ENCODE peak calls at places on chromosomes 16 and 17, in five cellular contexts. One of them, this sample, is unnamed. For H3K9me3 and H3K4me1, the result is how much of the 10 kb centered on the place peaks cover.

GRCh38 chr17:4788807-4789700 is at the start of gene GLTPD2:
- DNase-seq in pancreas: no peak
- DNase-seq in ovary: no peak
- DNase-seq in fibroblast of lung: no peak
- DNase-seq in breast epithelium: no peak
- DNase-seq in this sample: no peak

GRCh38 chr17:78255953-78256704 is 24.7 kb downstream of the TMEM235 start:
- DNase-seq in pancreas: no peak
- DNase-seq in ovary: peak
- DNase-seq in fibroblast of lung: no peak
- DNase-seq in breast epithelium: no peak
- DNase-seq in this sample: no peak

GRCh38 chr16:72256398-72257048 is 84.6 kb upstream of the PMFBP1 start:
- DNase-seq in pancreas: no peak
- DNase-seq in ovary: no peak
- DNase-seq in fibroblast of lung: peak
- DNase-seq in breast epithelium: no peak
- DNase-seq in this sample: no peak

GRCh38 chr17:41654134-41654907 is 29.9 kb upstream of the KRT17 start:
- DNase-seq in pancreas: peak
- DNase-seq in ovary: no peak
- DNase-seq in fibroblast of lung: no peak
- DNase-seq in breast epithelium: peak
- DNase-seq in this sample: no peak

GRCh38 chr17:16273929-16274339 is 56.9 kb downstream of the PIGL start:
- DNase-seq in pancreas: no peak
- DNase-seq in ovary: no peak
- DNase-seq in fibroblast of lung: no peak
- DNase-seq in breast epithelium: no peak
- DNase-seq in this sample: no peak

GRCh38 chr16:81668243-81669097 is 110.6 kb upstream of the PLCG2 start:
- DNase-seq in pancreas: no peak
- DNase-seq in ovary: peak
- DNase-seq in fibroblast of lung: no peak
- DNase-seq in breast epithelium: no peak
- DNase-seq in this sample: no peak

GRCh38 chr17:6048486-6048885 is 21.7 kb upstream of the WSCD1 start:
- DNase-seq in pancreas: no peak
- DNase-seq in ovary: no peak
- DNase-seq in fibroblast of lung: no peak
- DNase-seq in breast epithelium: no peak
- DNase-seq in this sample: no peak

GRCh38 chr17:39769974-39770587 is 32.3 kb downstream of the GRB7 start:
- DNase-seq in pancreas: no peak
- DNase-seq in ovary: no peak
- DNase-seq in fibroblast of lung: no peak
- DNase-seq in breast epithelium: no peak
- DNase-seq in this sample: no peak

GRCh38 chr17:4739122-4740024 is at the start of the genes CXCL16 and ZMYND15:
- DNase-seq in pancreas: peak
- DNase-seq in ovary: peak
- DNase-seq in fibroblast of lung: peak
- DNase-seq in breast epithelium: peak
- DNase-seq in this sample: no peak

GRCh38 chr16:27355610-27356009 is 41.8 kb downstream of the IL4R start:
- DNase-seq in pancreas: peak
- DNase-seq in ovary: no peak
- DNase-seq in fibroblast of lung: peak
- DNase-seq in breast epithelium: no peak
- DNase-seq in this sample: no peak

DNA sequence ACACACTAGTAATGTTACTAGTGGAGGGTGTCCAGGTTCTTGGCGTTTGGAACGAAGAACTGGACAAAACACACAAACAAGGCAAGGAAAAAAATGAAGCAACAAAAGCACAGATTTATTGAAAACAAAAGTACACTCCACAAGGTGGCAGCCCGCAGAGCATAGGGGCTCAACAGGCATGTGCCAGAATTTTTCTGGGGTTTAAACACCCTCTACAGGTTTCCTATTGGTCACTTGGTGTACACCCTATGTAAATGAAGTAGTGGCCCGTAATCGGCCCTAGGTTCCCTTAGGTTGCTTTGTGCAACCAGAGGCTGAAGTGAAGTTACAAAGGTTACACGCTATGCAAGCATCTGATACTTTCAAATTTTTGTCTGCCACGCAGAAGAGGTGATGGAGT is 8.1 kb downstream of the OR2C1 start:
- DNase-seq in pancreas: no peak
- DNase-seq in ovary: no peak
- DNase-seq in fibroblast of lung: no peak
- DNase-seq in breast epithelium: no peak
- DNase-seq in this sample: no peak
- H3K9me3 ChIP-seq in pancreas: under half
- H3K9me3 ChIP-seq in ovary: under half
- H3K9me3 ChIP-seq in fibroblast of lung: under half
- H3K9me3 ChIP-seq in breast epithelium: under half
- H3K9me3 ChIP-seq in this sample: under half

GRCh38 chr16:75113541-75114121 is 2.9 kb downstream of the LDHD start:
- DNase-seq in pancreas: no peak
- DNase-seq in ovary: no peak
- DNase-seq in fibroblast of lung: no peak
- DNase-seq in breast epithelium: no peak
- DNase-seq in this sample: no peak

GRCh38 chr16:75111514-75112280 is 4.9 kb downstream of the LDHD start:
- DNase-seq in pancreas: no peak
- DNase-seq in ovary: peak
- DNase-seq in fibroblast of lung: no peak
- DNase-seq in breast epithelium: no peak
- DNase-seq in this sample: no peak

GRCh38 chr16:75110637-75111513 is 5.7 kb downstream of the LDHD start:
- DNase-seq in pancreas: peak
- DNase-seq in ovary: peak
- DNase-seq in fibroblast of lung: peak
- DNase-seq in breast epithelium: peak
- DNase-seq in this sample: peak

GRCh38 chr16:75113046-75113491 is 3.5 kb downstream of the LDHD start:
- DNase-seq in pancreas: no peak
- DNase-seq in ovary: no peak
- DNase-seq in fibroblast of lung: no peak
- DNase-seq in breast epithelium: no peak
- DNase-seq in this sample: no peak

GRCh38 chr16:75112281-75113045 is 4.1 kb downstream of the LDHD start:
- DNase-seq in pancreas: no peak
- DNase-seq in ovary: peak
- DNase-seq in fibroblast of lung: no peak
- DNase-seq in breast epithelium: no peak
- DNase-seq in this sample: no peak
- H3K4me1 ChIP-seq in pancreas: under half
- H3K4me1 ChIP-seq in ovary: under half
- H3K4me1 ChIP-seq in fibroblast of lung: under half
- H3K4me1 ChIP-seq in breast epithelium: under half
- H3K4me1 ChIP-seq in this sample: under half

GRCh38 chr17:15239471-15239870 is 25.7 kb downstream of the PMP22 start:
- DNase-seq in pancreas: no peak
- DNase-seq in ovary: no peak
- DNase-seq in fibroblast of lung: no peak
- DNase-seq in breast epithelium: no peak
- DNase-seq in this sample: no peak
- H3K4me3 ChIP-seq in pancreas: no peak
- H3K4me3 ChIP-seq in ovary: no peak
- H3K4me3 ChIP-seq in fibroblast of lung: no peak
- H3K4me3 ChIP-seq in breast epithelium: no peak
- H3K4me3 ChIP-seq in this sample: no peak

DNA sequence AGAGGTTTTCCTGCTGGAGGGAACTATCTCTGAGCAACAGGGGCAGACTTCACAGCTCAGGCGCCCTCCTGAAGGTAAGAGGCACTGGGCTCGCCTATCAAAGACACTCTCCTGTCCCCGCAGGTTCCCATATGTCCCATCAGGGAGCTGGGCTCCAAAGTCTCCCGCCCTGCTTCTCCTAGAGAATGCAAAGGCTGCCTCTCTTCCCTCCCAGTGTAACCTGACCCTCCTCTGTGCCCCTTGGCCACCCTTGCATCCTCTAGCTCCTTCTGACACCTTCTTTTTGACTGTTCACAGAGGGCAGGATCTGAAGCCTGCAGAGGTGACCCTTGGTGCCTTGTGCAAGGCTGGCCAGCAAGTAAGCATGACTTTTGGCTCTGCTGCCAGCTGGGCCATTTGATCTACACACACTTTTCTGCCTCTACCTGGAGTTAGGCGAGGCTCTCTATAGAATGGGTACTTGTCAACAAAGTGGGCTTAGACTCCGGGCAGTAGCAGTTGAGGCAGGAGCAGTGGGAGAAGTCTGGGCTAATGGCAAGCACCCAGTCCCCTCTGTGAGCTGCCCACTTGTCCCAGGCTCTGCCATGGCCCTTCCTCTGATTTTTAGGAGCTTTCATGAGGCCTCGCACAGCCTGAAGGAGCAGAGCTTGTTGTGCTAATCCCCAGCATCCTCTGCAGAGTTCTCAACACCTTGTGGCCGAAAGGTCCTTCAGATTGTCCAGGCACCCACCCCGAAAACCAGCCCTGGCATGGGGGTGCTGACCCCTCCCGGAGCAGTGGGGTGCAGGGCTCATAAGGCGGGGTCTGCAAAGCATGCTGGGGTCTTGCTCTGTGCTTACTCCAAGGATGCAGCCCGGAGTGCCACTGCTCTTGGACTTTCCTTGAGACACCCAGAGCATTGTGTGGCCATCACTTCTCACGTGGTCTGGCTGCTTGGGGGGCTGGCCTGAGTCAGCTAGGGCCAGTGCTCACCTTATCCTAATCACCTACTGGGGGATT is 122.9 kb downstream of the METRNL start:
- DNase-seq in pancreas: no peak
- DNase-seq in ovary: peak
- DNase-seq in fibroblast of lung: no peak
- DNase-seq in breast epithelium: no peak
- DNase-seq in this sample: peak
- H3K9me3 ChIP-seq in pancreas: under half
- H3K9me3 ChIP-seq in ovary: under half
- H3K9me3 ChIP-seq in fibroblast of lung: under half
- H3K9me3 ChIP-seq in breast epithelium: under half
- H3K9me3 ChIP-seq in this sample: under half

GRCh38 chr16:88306411-88306810 is 76.3 kb upstream of the ZNF469 start:
- DNase-seq in pancreas: no peak
- DNase-seq in ovary: no peak
- DNase-seq in fibroblast of lung: no peak
- DNase-seq in breast epithelium: no peak
- DNase-seq in this sample: no peak

GRCh38 chr16:88306860-88307545 is 75.8 kb upstream of the ZNF469 start:
- DNase-seq in pancreas: no peak
- DNase-seq in ovary: peak
- DNase-seq in fibroblast of lung: peak
- DNase-seq in breast epithelium: no peak
- DNase-seq in this sample: no peak

GRCh38 chr16:88303890-88304819 is 78.6 kb upstream of the ZNF469 start:
- DNase-seq in pancreas: no peak
- DNase-seq in ovary: peak
- DNase-seq in fibroblast of lung: peak
- DNase-seq in breast epithelium: no peak
- DNase-seq in this sample: no peak

GRCh38 chr16:88303405-88303804 is 79.4 kb upstream of the ZNF469 start:
- DNase-seq in pancreas: no peak
- DNase-seq in ovary: no peak
- DNase-seq in fibroblast of lung: no peak
- DNase-seq in breast epithelium: no peak
- DNase-seq in this sample: no peak

DNA sequence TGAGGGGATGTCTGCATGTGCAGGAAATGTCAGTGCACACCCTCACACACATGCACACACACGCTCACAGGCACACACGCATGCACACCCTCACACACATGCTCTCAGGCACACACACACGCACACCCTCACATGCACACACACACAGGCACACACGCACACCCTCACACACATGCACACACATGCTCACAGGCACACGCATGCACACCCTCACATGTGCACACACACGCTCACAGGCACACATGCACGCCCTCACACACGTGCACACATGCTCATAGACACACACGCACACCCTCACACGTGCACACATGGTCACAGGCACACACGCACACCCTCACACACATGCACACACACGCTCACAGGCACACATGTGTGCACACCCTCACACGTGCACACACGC is 77.6 kb upstream of the ZNF469 start:
- DNase-seq in pancreas: no peak
- DNase-seq in ovary: no peak
- DNase-seq in fibroblast of lung: no peak
- DNase-seq in breast epithelium: no peak
- DNase-seq in this sample: no peak
- H3K4me1 ChIP-seq in pancreas: under half
- H3K4me1 ChIP-seq in ovary: under half
- H3K4me1 ChIP-seq in fibroblast of lung: under half
- H3K4me1 ChIP-seq in breast epithelium: under half
- H3K4me1 ChIP-seq in this sample: under half

GRCh38 chr16:3938471-3938842 is 57.9 kb upstream of the CREBBP start:
- DNase-seq in pancreas: no peak
- DNase-seq in ovary: no peak
- DNase-seq in fibroblast of lung: no peak
- DNase-seq in breast epithelium: no peak
- DNase-seq in this sample: no peak
- H3K4me3 ChIP-seq in pancreas: peak
- H3K4me3 ChIP-seq in ovary: peak
- H3K4me3 ChIP-seq in fibroblast of lung: no peak
- H3K4me3 ChIP-seq in breast epithelium: peak
- H3K4me3 ChIP-seq in this sample: peak

DNA sequence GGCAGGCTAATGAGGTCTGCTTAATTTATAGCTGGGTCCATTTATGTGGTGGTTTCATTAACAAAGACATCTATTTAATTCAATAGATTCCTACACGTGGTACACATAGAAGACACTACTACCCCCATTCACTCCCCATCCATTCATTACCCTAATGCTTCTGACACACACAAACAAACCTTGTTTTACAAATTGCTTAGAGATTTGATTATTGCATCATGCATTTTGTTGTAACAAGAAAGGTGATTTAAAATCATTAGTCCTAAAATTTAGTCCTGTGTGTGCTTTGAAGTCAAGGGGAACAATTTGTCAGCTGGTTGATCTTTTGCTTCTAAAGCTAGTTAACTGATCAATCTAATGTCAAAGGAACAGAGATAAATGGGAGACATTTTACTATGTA is 379.3 kb downstream of the CDH11 start:
- DNase-seq in pancreas: no peak
- DNase-seq in ovary: no peak
- DNase-seq in fibroblast of lung: no peak
- DNase-seq in breast epithelium: no peak
- DNase-seq in this sample: no peak
- H3K9me3 ChIP-seq in pancreas: under half
- H3K9me3 ChIP-seq in ovary: under half
- H3K9me3 ChIP-seq in fibroblast of lung: under half
- H3K9me3 ChIP-seq in breast epithelium: under half
- H3K9me3 ChIP-seq in this sample: under half

This sample was measured in thoracic aorta.